ENCODE peak calls at places on chromosomes 2 and 18, in six cellular contexts. F is HTR-8/SVneo, L is EH, Z is GM06990, U is adrenal gland, S is mucosa of descending colon. W is an unnamed sample.

GRCh38 chr2:161480123-161480522 is 64.0 kb downstream of the TBR1 start:
- DNase-seq in L (no peak), Z (no peak), S (no peak), U (no peak), F (no peak), W (no peak)

GRCh38 chr2:12811916-12812315 is 95.2 kb downstream of the TRIB2 start:
- DNase-seq in L (no peak), S (no peak), Z (no peak), F (no peak), U (no peak), W (no peak)

GRCh38 chr2:227802882-227803281 is 10.8 kb upstream of the CCL20 start:
- DNase-seq in L (no peak), Z (no peak), F (no peak), S (no peak), U (no peak), W (no peak)

GRCh38 chr2:128440087-128440665 is 121.5 kb upstream of the HS6ST1 start:
- DNase-seq in L (no peak), F (no peak), U (no peak), Z (no peak), S (no peak), W (peak)

GRCh38 chr2:631741-632140 is 45.5 kb downstream of the TMEM18 start:
- DNase-seq in F (no peak), U (no peak), S (no peak), L (no peak), Z (no peak), W (no peak)

GRCh38 chr18:987325-988186 is 82.9 kb downstream of the ADCYAP1 start:
- DNase-seq in L (peak), Z (no peak), U (no peak), F (peak), S (no peak), W (no peak)

GRCh38 chr2:172772637-172773036 is 37.0 kb downstream of the RAPGEF4 start:
- DNase-seq in Z (no peak), F (no peak), L (no peak), U (no peak), S (no peak), W (no peak)

GRCh38 chr2:176096243-176096985 is 3.2 kb upstream of the HOXD12 start:
- DNase-seq in U (no peak), F (no peak), Z (no peak), S (no peak), L (peak), W (no peak)

GRCh38 chr2:130391872-130392670 is 36.2 kb downstream of the PTPN18 start:
- DNase-seq in Z (no peak), F (no peak), U (peak), L (peak), S (no peak), W (peak)

GRCh38 chr2:153880926-153881325 is 9.2 kb downstream of the GALNT13 start:
- DNase-seq in F (no peak), U (no peak), Z (no peak), L (no peak), S (no peak), W (no peak)

GRCh38 chr2:209960676-209961630 is 41.5 kb upstream of the RPE start:
- DNase-seq in L (peak), U (peak), F (peak), Z (no peak), S (no peak), W (no peak)

GRCh38 chr2:189013047-189013446 is 38.9 kb downstream of the COL3A1 start:
- DNase-seq in Z (no peak), L (no peak), F (no peak), U (no peak), S (no peak), W (no peak)

GRCh38 chr2:2292381-2292780 is 38.7 kb downstream of the MYT1L start:
- DNase-seq in F (no peak), S (no peak), Z (no peak), U (no peak), L (no peak), W (no peak)

GRCh38 chr18:60624207-60624606 is 251.6 kb upstream of the MC4R start:
- DNase-seq in S (no peak), U (no peak), L (no peak), F (no peak), Z (no peak), W (no peak)

GRCh38 chr2:162060522-162060921 is 13.5 kb downstream of the DPP4 start:
- DNase-seq in Z (no peak), S (no peak), F (no peak), L (no peak), U (no peak), W (no peak)

GRCh38 chr18:8814206-8814605 is 108.8 kb downstream of the MTCL1 start:
- DNase-seq in L (peak), F (no peak), Z (no peak), U (no peak), S (no peak), W (no peak)

GRCh38 chr2:47056875-47057731 is 98.0 kb downstream of the STPG4 start:
- DNase-seq in F (no peak), Z (no peak), U (peak), S (peak), L (peak), W (no peak)

GRCh38 chr2:231930601-231931281 is 4.5 kb upstream of the NPPC start:
- DNase-seq in S (peak), U (peak), Z (no peak), F (no peak), L (no peak), W (peak)

GRCh38 chr2:37573406-37573805 is 98.0 kb downstream of the CDC42EP3 start:
- DNase-seq in S (no peak), U (no peak), F (no peak), Z (no peak), L (peak), W (no peak)

GRCh38 chr2:233990261-233990798 is 60.2 kb upstream of the SPP2 start:
- DNase-seq in S (no peak), Z (peak), U (no peak), L (no peak), F (no peak), W (no peak)

GRCh38 chr2:71965530-71965929 is 182.1 kb downstream of the CYP26B1 start:
- DNase-seq in S (no peak), F (no peak), Z (no peak), L (no peak), U (no peak), W (no peak)

GRCh38 chr2:69177785-69178636 is 165.0 kb downstream of the ANTXR1 start:
- DNase-seq in U (peak), F (peak), L (peak), Z (peak), S (peak), W (peak)